ENCODE peak calls at places on chromosomes 1 and 21, in ten cellular contexts. D is sigmoid colon; U is dorsolateral prefrontal cortex; F is neural progenitor cell; J is transverse colon; I is CD8-positive, alpha-beta memory T cell; M is naive thymus-derived CD4-positive, alpha-beta T cell; C is right atrium auricular region; P is ovary; E is iPS DF 6.9. R is an unnamed sample.

GRCh38 chr1:204081156-204081790 is 8.4 kb downstream of the SOX13 start:
- DNase-seq in D (peak; percentile 64), U (no peak), F (no peak), J (no peak), I (no peak), M (no peak), C (no peak), P (no peak), E (no peak), R (no peak)

GRCh38 chr1:234216116-234216703 is 157.0 kb upstream of the COA6 start:
- DNase-seq in D (no peak), U (no peak), F (no peak), J (no peak), I (no peak), M (no peak), C (no peak), P (no peak), E (no peak), R (no peak)

GRCh38 chr1:200916152-200916551 is 21.5 kb downstream of the INAVA start:
- DNase-seq in D (peak; percentile 53), U (no peak), F (peak; percentile 38), J (no peak), I (no peak), M (no peak), C (no peak), P (no peak), E (peak; percentile 54), R (no peak)

GRCh38 chr1:54798769-54799641 is 2.1 kb downstream of the TTC22 start:
- DNase-seq in D (peak; percentile 58), U (no peak), F (no peak), J (peak; percentile 77), I (no peak), M (no peak), C (no peak), P (peak; percentile 15), E (no peak), R (peak; percentile 83)

GRCh38 chr1:201655910-201656669 is 117.2 kb downstream of the NAV1 start:
- DNase-seq in D (no peak), U (no peak), F (no peak), J (peak; percentile 44), I (no peak), M (no peak), C (no peak), P (no peak), E (no peak), R (peak; percentile 93)

GRCh38 chr1:64908567-64908966 is 57.8 kb downstream of the JAK1 start:
- DNase-seq in D (no peak), U (no peak), F (no peak), J (no peak), I (no peak), M (no peak), C (no peak), P (no peak), E (no peak), R (no peak)

GRCh38 chr1:169312084-169312954 is 55.3 kb downstream of the NME7 start:
- DNase-seq in D (no peak), U (no peak), F (no peak), J (no peak), I (peak; percentile 16), M (no peak), C (no peak), P (no peak), E (no peak), R (peak; percentile 47)

GRCh38 chr1:100718581-100718980 is 961 bp upstream of the VCAM1 start:
- DNase-seq in D (no peak), U (no peak), F (no peak), J (no peak), I (no peak), M (no peak), C (no peak), P (no peak), E (no peak), R (no peak)

GRCh38 chr1:84278905-84279304 is 22.6 kb upstream of the SAMD13 start:
- DNase-seq in D (no peak), U (no peak), F (no peak), J (no peak), I (no peak), M (no peak), C (no peak), P (no peak), E (no peak), R (no peak)

GRCh38 chr21:30337644-30338170 is at the start of gene KRTAP27-1:
- DNase-seq in D (no peak), U (no peak), F (no peak), J (no peak), I (no peak), M (no peak), C (no peak), P (no peak), E (no peak), R (no peak)
- H3K27ac ChIP-seq in D (no peak within 1 kb of the TSS), U (no peak within 1 kb of the TSS), F (no peak within 1 kb of the TSS), J (no peak within 1 kb of the TSS), I (no peak within 1 kb of the TSS), M (no peak within 1 kb of the TSS), C (no peak within 1 kb of the TSS), P (no peak within 1 kb of the TSS), E (no peak within 1 kb of the TSS), R (no peak within 1 kb of the TSS)

GRCh38 chr1:8213676-8214075 is 104.2 kb upstream of the SLC45A1 start:
- DNase-seq in D (no peak), U (no peak), F (no peak), J (no peak), I (no peak), M (no peak), C (no peak), P (no peak), E (no peak), R (no peak)

GRCh38 chr1:8216005-8216404 is 101.9 kb upstream of the SLC45A1 start:
- DNase-seq in D (no peak), U (no peak), F (no peak), J (no peak), I (no peak), M (no peak), C (no peak), P (no peak), E (no peak), R (no peak)

GRCh38 chr1:8212443-8212920 is 105.4 kb upstream of the SLC45A1 start:
- DNase-seq in D (no peak), U (no peak), F (no peak), J (no peak), I (no peak), M (no peak), C (no peak), P (no peak), E (no peak), R (no peak)

GRCh38 chr1:8213136-8213535 is 104.8 kb upstream of the SLC45A1 start:
- DNase-seq in D (no peak), U (no peak), F (no peak), J (no peak), I (no peak), M (no peak), C (no peak), P (no peak), E (no peak), R (no peak)

DNA sequence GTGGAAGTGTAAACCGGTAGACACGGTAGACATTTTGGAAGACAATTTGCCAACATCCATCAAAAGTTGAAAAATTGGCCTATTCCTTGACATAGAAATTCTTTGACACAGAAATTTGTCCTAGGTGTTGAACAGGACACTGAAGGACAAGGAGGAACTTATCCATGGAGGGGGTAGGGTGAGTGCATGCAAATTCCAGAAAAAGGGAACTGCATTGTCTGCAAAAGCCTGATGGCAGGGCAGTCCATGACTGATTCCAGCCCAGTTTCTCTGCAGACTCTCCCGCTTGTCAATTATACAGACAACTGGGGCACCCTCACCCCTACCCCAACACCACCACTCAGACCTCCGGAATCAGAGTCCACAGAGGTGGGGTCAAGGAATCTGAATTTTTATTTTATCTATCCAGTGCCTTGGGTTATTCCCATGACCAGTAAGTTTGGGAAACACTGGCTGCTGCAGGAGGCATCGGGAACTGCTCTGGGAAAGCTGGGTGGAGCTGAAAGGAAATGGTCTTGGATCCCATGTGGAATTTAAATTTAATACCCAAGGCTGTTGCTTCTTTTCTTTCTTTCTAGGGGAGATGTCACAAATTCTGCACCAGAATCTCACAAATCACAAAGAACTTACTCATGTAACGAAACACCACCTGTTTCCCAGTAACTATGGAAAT is 103.3 kb upstream of the SLC45A1 start:
- DNase-seq in D (no peak), U (no peak), F (no peak), J (no peak), I (no peak), M (no peak), C (no peak), P (no peak), E (no peak), R (no peak)
- H3K27ac ChIP-seq in D (no peak overlapping the region), U (no peak overlapping the region), F (no peak overlapping the region), J (no peak overlapping the region), I (no peak overlapping the region), M (no peak overlapping the region), C (no peak overlapping the region), P (no peak overlapping the region), E (no peak overlapping the region), R (no peak overlapping the region)

GRCh38 chr1:41627491-41628280 is 143.2 kb upstream of the EDN2 start:
- DNase-seq in D (peak; percentile 30), U (no peak), F (no peak), J (no peak), I (no peak), M (no peak), C (no peak), P (no peak), E (no peak), R (no peak)

GRCh38 chr1:41626146-41626545 is 141.7 kb upstream of the EDN2 start:
- DNase-seq in D (peak; percentile 25), U (no peak), F (no peak), J (no peak), I (no peak), M (no peak), C (no peak), P (no peak), E (no peak), R (no peak)

GRCh38 chr1:41629571-41629970 is 145.1 kb upstream of the EDN2 start:
- DNase-seq in D (no peak), U (no peak), F (no peak), J (no peak), I (no peak), M (no peak), C (no peak), P (no peak), E (no peak), R (no peak)

GRCh38 chr1:41629136-41629535 is 144.7 kb upstream of the EDN2 start:
- DNase-seq in D (no peak), U (no peak), F (no peak), J (no peak), I (no peak), M (no peak), C (no peak), P (no peak), E (no peak), R (no peak)

GRCh38 chr1:41626616-41627375 is 142.3 kb upstream of the EDN2 start:
- DNase-seq in D (peak; percentile 38), U (no peak), F (no peak), J (no peak), I (no peak), M (no peak), C (no peak), P (no peak), E (no peak), R (no peak)
- H3K27ac ChIP-seq in D (no peak overlapping the region), U (no peak overlapping the region), F (no peak overlapping the region), J (no peak overlapping the region), I (no peak overlapping the region), M (no peak overlapping the region), C (no peak overlapping the region), P (no peak overlapping the region), E (no peak overlapping the region), R (no peak overlapping the region)

DNA sequence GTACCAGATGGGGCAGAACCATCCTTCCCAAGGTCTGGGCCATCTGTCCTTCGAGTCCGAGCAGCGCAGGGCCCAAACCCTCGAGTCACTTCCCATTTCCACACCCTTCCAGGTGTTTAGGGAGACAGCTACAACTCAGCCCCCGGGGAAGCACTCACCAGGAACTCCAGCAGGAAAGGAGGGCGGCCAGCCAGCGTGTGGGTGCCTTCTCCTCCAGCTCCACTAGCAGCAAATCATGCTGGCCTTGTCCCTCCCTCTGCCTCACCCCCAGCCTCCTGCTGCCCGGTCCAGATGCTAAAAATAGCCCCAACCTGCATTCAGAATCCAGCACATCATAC is 56.1 kb downstream of the RIPK4 start:
- DNase-seq in D (no peak), U (no peak), F (no peak), J (no peak), I (no peak), M (no peak), C (no peak), P (no peak), E (no peak), R (no peak)
- H3K27ac ChIP-seq in D (no peak overlapping the region), U (no peak overlapping the region), F (no peak overlapping the region), J (no peak overlapping the region), I (no peak overlapping the region), M (no peak overlapping the region), C (no peak overlapping the region), P (no peak overlapping the region), E (no peak overlapping the region), R (peak overlapping the region; percentile 3)